ENCODE peak calls at places on chromosome 18, in ten cellular contexts. One of them, this sample, is unnamed. For H3K36me3 and H3K27me3, the result is how much of the 10 kb centered on the place peaks cover.

GRCh38 chr18:48270929-48271328 is 138.3 kb downstream of the ZBTB7C start:
- DNase-seq in thoracic aorta: no peak
- DNase-seq in K562: no peak
- DNase-seq in BJ: no peak
- DNase-seq in aorta: no peak
- DNase-seq in upper lobe of right lung: no peak
- DNase-seq in GM06990: no peak
- DNase-seq in left ventricle myocardium inferior: no peak
- DNase-seq in mammary epithelial cell: no peak
- DNase-seq in neuronal stem cell: no peak
- DNase-seq in this sample: no peak

GRCh38 chr18:39594206-39594605 is 2028.6 kb upstream of the CELF4 start:
- DNase-seq in thoracic aorta: no peak
- DNase-seq in K562: no peak
- DNase-seq in BJ: no peak
- DNase-seq in aorta: no peak
- DNase-seq in upper lobe of right lung: no peak
- DNase-seq in GM06990: no peak
- DNase-seq in left ventricle myocardium inferior: no peak
- DNase-seq in mammary epithelial cell: no peak
- DNase-seq in neuronal stem cell: no peak
- DNase-seq in this sample: no peak

GRCh38 chr18:23501626-23502025 is 1.7 kb upstream of the RMC1 start:
- DNase-seq in thoracic aorta: no peak
- DNase-seq in K562: no peak
- DNase-seq in BJ: no peak
- DNase-seq in aorta: no peak
- DNase-seq in upper lobe of right lung: no peak
- DNase-seq in GM06990: no peak
- DNase-seq in left ventricle myocardium inferior: no peak
- DNase-seq in mammary epithelial cell: no peak
- DNase-seq in neuronal stem cell: no peak
- DNase-seq in this sample: no peak

GRCh38 chr18:60549338-60549960 is 176.9 kb upstream of the MC4R start:
- DNase-seq in thoracic aorta: no peak
- DNase-seq in K562: peak
- DNase-seq in BJ: peak
- DNase-seq in aorta: no peak
- DNase-seq in upper lobe of right lung: no peak
- DNase-seq in GM06990: peak
- DNase-seq in left ventricle myocardium inferior: no peak
- DNase-seq in mammary epithelial cell: peak
- DNase-seq in neuronal stem cell: peak
- DNase-seq in this sample: no peak

GRCh38 chr18:63224574-63224973 is 95.0 kb downstream of the BCL2 start:
- DNase-seq in thoracic aorta: no peak
- DNase-seq in K562: no peak
- DNase-seq in BJ: no peak
- DNase-seq in aorta: no peak
- DNase-seq in upper lobe of right lung: no peak
- DNase-seq in GM06990: no peak
- DNase-seq in left ventricle myocardium inferior: no peak
- DNase-seq in mammary epithelial cell: no peak
- DNase-seq in neuronal stem cell: no peak
- DNase-seq in this sample: no peak

GRCh38 chr18:74476154-74476553 is 19.0 kb upstream of the DIPK1C start:
- DNase-seq in thoracic aorta: no peak
- DNase-seq in K562: peak
- DNase-seq in BJ: no peak
- DNase-seq in aorta: no peak
- DNase-seq in upper lobe of right lung: no peak
- DNase-seq in GM06990: no peak
- DNase-seq in left ventricle myocardium inferior: peak
- DNase-seq in mammary epithelial cell: no peak
- DNase-seq in neuronal stem cell: no peak
- DNase-seq in this sample: peak

GRCh38 chr18:4640349-4641012 is 185.4 kb upstream of the DLGAP1 start:
- DNase-seq in thoracic aorta: no peak
- DNase-seq in K562: no peak
- DNase-seq in BJ: no peak
- DNase-seq in aorta: no peak
- DNase-seq in upper lobe of right lung: no peak
- DNase-seq in GM06990: peak
- DNase-seq in left ventricle myocardium inferior: no peak
- DNase-seq in mammary epithelial cell: no peak
- DNase-seq in neuronal stem cell: no peak
- DNase-seq in this sample: peak

GRCh38 chr18:46736736-46737135 is 20.1 kb downstream of the ST8SIA5 start:
- DNase-seq in thoracic aorta: no peak
- DNase-seq in K562: no peak
- DNase-seq in BJ: no peak
- DNase-seq in aorta: no peak
- DNase-seq in upper lobe of right lung: no peak
- DNase-seq in GM06990: no peak
- DNase-seq in left ventricle myocardium inferior: no peak
- DNase-seq in mammary epithelial cell: no peak
- DNase-seq in neuronal stem cell: no peak
- DNase-seq in this sample: no peak

GRCh38 chr18:61470111-61470673 is 137.0 kb downstream of the CDH20 start:
- DNase-seq in thoracic aorta: no peak
- DNase-seq in K562: no peak
- DNase-seq in BJ: no peak
- DNase-seq in aorta: no peak
- DNase-seq in upper lobe of right lung: no peak
- DNase-seq in GM06990: no peak
- DNase-seq in left ventricle myocardium inferior: no peak
- DNase-seq in mammary epithelial cell: no peak
- DNase-seq in neuronal stem cell: peak
- DNase-seq in this sample: no peak

GRCh38 chr18:12007063-12007462 is 25.8 kb downstream of the IMPA2 start:
- DNase-seq in thoracic aorta: no peak
- DNase-seq in K562: no peak
- DNase-seq in BJ: no peak
- DNase-seq in aorta: peak
- DNase-seq in upper lobe of right lung: no peak
- DNase-seq in GM06990: no peak
- DNase-seq in left ventricle myocardium inferior: no peak
- DNase-seq in mammary epithelial cell: no peak
- DNase-seq in neuronal stem cell: no peak
- DNase-seq in this sample: no peak

GRCh38 chr18:12006488-12006840 is 25.2 kb downstream of the IMPA2 start:
- DNase-seq in thoracic aorta: no peak
- DNase-seq in K562: no peak
- DNase-seq in BJ: no peak
- DNase-seq in aorta: peak
- DNase-seq in upper lobe of right lung: no peak
- DNase-seq in GM06990: no peak
- DNase-seq in left ventricle myocardium inferior: no peak
- DNase-seq in mammary epithelial cell: no peak
- DNase-seq in neuronal stem cell: no peak
- DNase-seq in this sample: no peak

GRCh38 chr18:12009581-12010140 is 28.4 kb downstream of the IMPA2 start:
- DNase-seq in thoracic aorta: no peak
- DNase-seq in K562: no peak
- DNase-seq in BJ: no peak
- DNase-seq in aorta: peak
- DNase-seq in upper lobe of right lung: no peak
- DNase-seq in GM06990: no peak
- DNase-seq in left ventricle myocardium inferior: no peak
- DNase-seq in mammary epithelial cell: no peak
- DNase-seq in neuronal stem cell: no peak
- DNase-seq in this sample: no peak

GRCh38 chr18:12008842-12009580 is 27.7 kb downstream of the IMPA2 start:
- DNase-seq in thoracic aorta: no peak
- DNase-seq in K562: no peak
- DNase-seq in BJ: no peak
- DNase-seq in aorta: peak
- DNase-seq in upper lobe of right lung: no peak
- DNase-seq in GM06990: no peak
- DNase-seq in left ventricle myocardium inferior: no peak
- DNase-seq in mammary epithelial cell: no peak
- DNase-seq in neuronal stem cell: no peak
- DNase-seq in this sample: no peak

GRCh38 chr18:12008181-12008767 is 27.0 kb downstream of the IMPA2 start:
- DNase-seq in thoracic aorta: no peak
- DNase-seq in K562: no peak
- DNase-seq in BJ: no peak
- DNase-seq in aorta: peak
- DNase-seq in upper lobe of right lung: no peak
- DNase-seq in GM06990: no peak
- DNase-seq in left ventricle myocardium inferior: no peak
- DNase-seq in mammary epithelial cell: no peak
- DNase-seq in neuronal stem cell: no peak
- DNase-seq in this sample: no peak
- H3K36me3 ChIP-seq in thoracic aorta: under half
- H3K36me3 ChIP-seq in K562: under half
- H3K36me3 ChIP-seq in BJ: under half
- H3K36me3 ChIP-seq in aorta: under half
- H3K36me3 ChIP-seq in upper lobe of right lung: under half
- H3K36me3 ChIP-seq in GM06990: under half
- H3K36me3 ChIP-seq in left ventricle myocardium inferior: under half
- H3K36me3 ChIP-seq in mammary epithelial cell: under half
- H3K36me3 ChIP-seq in neuronal stem cell: half or more
- H3K36me3 ChIP-seq in this sample: under half

GRCh38 chr18:55435592-55435991 is 152.4 kb downstream of the TCF4 start:
- DNase-seq in thoracic aorta: no peak
- DNase-seq in K562: no peak
- DNase-seq in BJ: no peak
- DNase-seq in aorta: no peak
- DNase-seq in upper lobe of right lung: no peak
- DNase-seq in GM06990: no peak
- DNase-seq in left ventricle myocardium inferior: no peak
- DNase-seq in mammary epithelial cell: no peak
- DNase-seq in neuronal stem cell: no peak
- DNase-seq in this sample: no peak

GRCh38 chr18:55430026-55430425 is 158.0 kb downstream of the TCF4 start:
- DNase-seq in thoracic aorta: no peak
- DNase-seq in K562: no peak
- DNase-seq in BJ: no peak
- DNase-seq in aorta: no peak
- DNase-seq in upper lobe of right lung: no peak
- DNase-seq in GM06990: no peak
- DNase-seq in left ventricle myocardium inferior: no peak
- DNase-seq in mammary epithelial cell: no peak
- DNase-seq in neuronal stem cell: no peak
- DNase-seq in this sample: no peak

GRCh38 chr18:55432307-55433040 is 155.5 kb downstream of the TCF4 start:
- DNase-seq in thoracic aorta: no peak
- DNase-seq in K562: peak
- DNase-seq in BJ: no peak
- DNase-seq in aorta: no peak
- DNase-seq in upper lobe of right lung: no peak
- DNase-seq in GM06990: no peak
- DNase-seq in left ventricle myocardium inferior: no peak
- DNase-seq in mammary epithelial cell: no peak
- DNase-seq in neuronal stem cell: no peak
- DNase-seq in this sample: no peak

GRCh38 chr18:55433688-55434087 is 154.3 kb downstream of the TCF4 start:
- DNase-seq in thoracic aorta: no peak
- DNase-seq in K562: no peak
- DNase-seq in BJ: no peak
- DNase-seq in aorta: no peak
- DNase-seq in upper lobe of right lung: no peak
- DNase-seq in GM06990: no peak
- DNase-seq in left ventricle myocardium inferior: no peak
- DNase-seq in mammary epithelial cell: no peak
- DNase-seq in neuronal stem cell: no peak
- DNase-seq in this sample: no peak

GRCh38 chr18:55433140-55433539 is 154.9 kb downstream of the TCF4 start:
- DNase-seq in thoracic aorta: no peak
- DNase-seq in K562: no peak
- DNase-seq in BJ: no peak
- DNase-seq in aorta: no peak
- DNase-seq in upper lobe of right lung: no peak
- DNase-seq in GM06990: no peak
- DNase-seq in left ventricle myocardium inferior: no peak
- DNase-seq in mammary epithelial cell: no peak
- DNase-seq in neuronal stem cell: no peak
- DNase-seq in this sample: no peak
- H3K4me3 ChIP-seq in thoracic aorta: no peak
- H3K4me3 ChIP-seq in K562: no peak
- H3K4me3 ChIP-seq in BJ: no peak
- H3K4me3 ChIP-seq in aorta: no peak
- H3K4me3 ChIP-seq in upper lobe of right lung: no peak
- H3K4me3 ChIP-seq in GM06990: no peak
- H3K4me3 ChIP-seq in left ventricle myocardium inferior: no peak
- H3K4me3 ChIP-seq in mammary epithelial cell: no peak
- H3K4me3 ChIP-seq in neuronal stem cell: no peak
- H3K4me3 ChIP-seq in this sample: no peak

GRCh38 chr18:49563130-49563540 is 1.3 kb downstream of the LIPG start:
- DNase-seq in thoracic aorta: no peak
- DNase-seq in K562: no peak
- DNase-seq in BJ: no peak
- DNase-seq in aorta: no peak
- DNase-seq in upper lobe of right lung: no peak
- DNase-seq in GM06990: no peak
- DNase-seq in left ventricle myocardium inferior: no peak
- DNase-seq in mammary epithelial cell: peak
- DNase-seq in neuronal stem cell: no peak
- DNase-seq in this sample: no peak
- H3K27me3 ChIP-seq in thoracic aorta: under half
- H3K27me3 ChIP-seq in K562: under half
- H3K27me3 ChIP-seq in BJ: under half
- H3K27me3 ChIP-seq in aorta: under half
- H3K27me3 ChIP-seq in upper lobe of right lung: under half
- H3K27me3 ChIP-seq in GM06990: under half
- H3K27me3 ChIP-seq in left ventricle myocardium inferior: half or more
- H3K27me3 ChIP-seq in mammary epithelial cell: under half
- H3K27me3 ChIP-seq in neuronal stem cell: under half
- H3K27me3 ChIP-seq in this sample: under half

GRCh38 chr18:79605481-79605880 is 74.1 kb upstream of the CTDP1 start:
- DNase-seq in thoracic aorta: no peak
- DNase-seq in K562: no peak
- DNase-seq in BJ: no peak
- DNase-seq in aorta: peak
- DNase-seq in upper lobe of right lung: peak
- DNase-seq in GM06990: no peak
- DNase-seq in left ventricle myocardium inferior: no peak
- DNase-seq in mammary epithelial cell: no peak
- DNase-seq in neuronal stem cell: no peak
- DNase-seq in this sample: no peak

GRCh38 chr18:79606621-79607331 is 72.8 kb upstream of the CTDP1 start:
- DNase-seq in thoracic aorta: no peak
- DNase-seq in K562: no peak
- DNase-seq in BJ: no peak
- DNase-seq in aorta: peak
- DNase-seq in upper lobe of right lung: peak
- DNase-seq in GM06990: no peak
- DNase-seq in left ventricle myocardium inferior: peak
- DNase-seq in mammary epithelial cell: no peak
- DNase-seq in neuronal stem cell: no peak
- DNase-seq in this sample: no peak

GRCh38 chr18:79604913-79605235 is 74.7 kb upstream of the CTDP1 start:
- DNase-seq in thoracic aorta: no peak
- DNase-seq in K562: no peak
- DNase-seq in BJ: no peak
- DNase-seq in aorta: no peak
- DNase-seq in upper lobe of right lung: peak
- DNase-seq in GM06990: no peak
- DNase-seq in left ventricle myocardium inferior: no peak
- DNase-seq in mammary epithelial cell: no peak
- DNase-seq in neuronal stem cell: no peak
- DNase-seq in this sample: no peak

GRCh38 chr18:79603321-79604204 is 76.0 kb upstream of the CTDP1 start:
- DNase-seq in thoracic aorta: no peak
- DNase-seq in K562: no peak
- DNase-seq in BJ: no peak
- DNase-seq in aorta: peak
- DNase-seq in upper lobe of right lung: peak
- DNase-seq in GM06990: no peak
- DNase-seq in left ventricle myocardium inferior: peak
- DNase-seq in mammary epithelial cell: no peak
- DNase-seq in neuronal stem cell: no peak
- DNase-seq in this sample: no peak

GRCh38 chr18:79604205-79604912 is 75.2 kb upstream of the CTDP1 start:
- DNase-seq in thoracic aorta: no peak
- DNase-seq in K562: no peak
- DNase-seq in BJ: no peak
- DNase-seq in aorta: peak
- DNase-seq in upper lobe of right lung: peak
- DNase-seq in GM06990: no peak
- DNase-seq in left ventricle myocardium inferior: peak
- DNase-seq in mammary epithelial cell: no peak
- DNase-seq in neuronal stem cell: no peak
- DNase-seq in this sample: no peak
- H3K36me3 ChIP-seq in thoracic aorta: under half
- H3K36me3 ChIP-seq in K562: under half
- H3K36me3 ChIP-seq in BJ: under half
- H3K36me3 ChIP-seq in aorta: under half
- H3K36me3 ChIP-seq in upper lobe of right lung: under half
- H3K36me3 ChIP-seq in GM06990: under half
- H3K36me3 ChIP-seq in left ventricle myocardium inferior: under half
- H3K36me3 ChIP-seq in mammary epithelial cell: under half
- H3K36me3 ChIP-seq in neuronal stem cell: under half
- H3K36me3 ChIP-seq in this sample: under half